ENCODE peak calls at places on chromosome 14, in six cellular contexts. L, E, N, T, U and O are unnamed samples.

GRCh38 chr14:53956427-53957201 is at the start of gene BMP4:
- DNase-seq in L (peak; percentile 92), E (peak; percentile 89), N (peak; percentile 51), T (peak; percentile 76), U (peak; percentile 70), O (peak; percentile 89)

GRCh38 chr14:41377926-41378325 is 228.8 kb upstream of the LRFN5 start:
- DNase-seq in L (no peak), E (no peak), N (no peak), T (no peak), U (no peak), O (no peak)

GRCh38 chr14:92649934-92650545 is 98.4 kb downstream of the LGMN start:
- DNase-seq in L (peak; percentile 51), E (peak; percentile 73), N (peak; percentile 25), T (peak; percentile 57), U (peak; percentile 77), O (peak; percentile 91)

GRCh38 chr14:53152909-53153701 is at the start of gene DDHD1:
- DNase-seq in L (peak; percentile 70), E (peak; percentile 78), N (peak; percentile 85), T (peak; percentile 76), U (peak; percentile 60), O (peak; percentile 51)

GRCh38 chr14:26702721-26703250 is 105.0 kb upstream of the NOVA1 start:
- DNase-seq in L (no peak), E (no peak), N (no peak), T (no peak), U (no peak), O (no peak)

GRCh38 chr14:36746907-36747306 is 85.2 kb downstream of the PAX9 start:
- DNase-seq in L (no peak), E (no peak), N (no peak), T (no peak), U (no peak), O (no peak)

GRCh38 chr14:24857277-24857676 is 192.7 kb downstream of the STXBP6 start:
- DNase-seq in L (no peak), E (no peak), N (no peak), T (no peak), U (no peak), O (no peak)

GRCh38 chr14:106807493-106807892 is 1281.1 kb downstream of the TMEM121 start:
- DNase-seq in L (no peak), E (no peak), N (no peak), T (no peak), U (no peak), O (no peak)

GRCh38 chr14:54787263-54787662 is 115.4 kb downstream of the GCH1 start:
- DNase-seq in L (no peak), E (no peak), N (no peak), T (no peak), U (no peak), O (no peak)

GRCh38 chr14:69268223-69268622 is 8.3 kb downstream of the GALNT16 start:
- DNase-seq in L (no peak), E (no peak), N (no peak), T (no peak), U (no peak), O (no peak)

GRCh38 chr14:55913324-55914035 is 204.7 kb upstream of the PELI2 start:
- DNase-seq in L (peak; percentile 15), E (no peak), N (no peak), T (no peak), U (no peak), O (no peak)

GRCh38 chr14:91417983-91418386 is 365 bp upstream of the CCDC88C start:
- DNase-seq in L (no peak), E (no peak), N (peak; percentile 68), T (peak; percentile 61), U (no peak), O (no peak)

GRCh38 chr14:75531256-75531655 is 9.0 kb downstream of the BATF start:
- DNase-seq in L (no peak), E (no peak), N (no peak), T (no peak), U (no peak), O (no peak)

GRCh38 chr14:56488306-56488705 is 91.3 kb upstream of the TMEM260 start:
- DNase-seq in L (no peak), E (no peak), N (no peak), T (no peak), U (no peak), O (no peak)

GRCh38 chr14:88590173-88590572 is 27.3 kb downstream of the ZC3H14 start:
- DNase-seq in L (no peak), E (no peak), N (no peak), T (no peak), U (no peak), O (no peak)

GRCh38 chr14:54424479-54424901 is 16.7 kb downstream of the CNIH1 start:
- DNase-seq in L (no peak), E (no peak), N (no peak), T (no peak), U (no peak), O (no peak)

GRCh38 chr14:29802211-29802610 is 125.4 kb downstream of the PRKD1 start:
- DNase-seq in L (no peak), E (no peak), N (no peak), T (no peak), U (no peak), O (no peak)

GRCh38 chr14:29798776-29799175 is 128.9 kb downstream of the PRKD1 start:
- DNase-seq in L (no peak), E (no peak), N (no peak), T (no peak), U (no peak), O (no peak)

GRCh38 chr14:29799718-29800117 is 127.9 kb downstream of the PRKD1 start:
- DNase-seq in L (no peak), E (no peak), N (no peak), T (no peak), U (no peak), O (no peak)

GRCh38 chr14:29803045-29803444 is 124.6 kb downstream of the PRKD1 start:
- DNase-seq in L (no peak), E (no peak), N (no peak), T (no peak), U (no peak), O (no peak)

GRCh38 chr14:29800961-29801360 is 126.7 kb downstream of the PRKD1 start:
- DNase-seq in L (no peak), E (no peak), N (no peak), T (no peak), U (no peak), O (no peak)
- TF ChIP-seq CTCF in L (no peak), E (no peak), N (no peak), T (no peak), U (no peak), O (no peak)

GRCh38 chr14:32574269-32574668 is 245.2 kb downstream of the AKAP6 start:
- DNase-seq in L (no peak), E (no peak), N (no peak), T (no peak), U (no peak), O (no peak)
- TF ChIP-seq POLR2A in L (no peak), E (no peak), N (no peak), T (no peak), U (no peak), O (no peak)

DNA sequence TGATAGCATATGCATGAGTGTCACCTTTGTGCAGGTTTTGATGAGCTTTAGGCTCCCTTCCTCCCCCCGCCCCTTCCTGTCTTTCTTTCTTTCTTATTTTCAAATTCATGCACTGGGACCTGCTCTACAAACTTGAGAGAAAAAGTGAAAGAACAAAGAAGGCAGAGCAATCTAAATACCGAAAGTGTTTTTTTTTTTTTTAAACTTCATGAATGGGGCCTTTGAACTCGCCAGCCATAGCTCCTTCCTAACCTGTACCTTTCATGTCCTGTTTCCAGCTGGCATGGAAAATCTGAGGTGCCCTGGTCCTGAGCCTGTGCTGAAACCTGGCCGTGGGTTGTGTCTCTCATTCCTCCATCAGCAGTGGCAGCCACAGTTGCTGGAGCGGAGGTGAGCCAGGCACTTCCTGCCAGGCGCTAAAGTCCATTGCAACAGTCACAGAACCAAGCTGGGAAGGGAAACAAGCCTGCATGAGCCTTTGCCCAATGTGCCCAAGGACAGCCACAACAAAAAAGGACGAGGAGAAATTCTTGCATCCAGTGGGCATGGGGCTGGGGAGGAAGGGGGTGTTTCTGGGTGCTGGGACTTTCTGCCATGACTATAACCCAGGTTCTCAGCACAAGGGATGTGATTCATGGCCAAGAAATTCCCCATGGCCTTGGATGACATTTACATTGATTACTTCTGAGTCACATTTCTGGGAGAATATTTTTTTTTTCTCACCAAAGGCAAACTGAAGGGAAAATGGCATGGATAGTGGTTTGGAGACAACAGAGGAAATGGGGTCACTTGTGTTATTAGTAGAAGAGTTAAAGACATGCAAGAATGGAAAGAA is 102.7 kb downstream of the TMEM30B start:
- DNase-seq in L (no peak), E (no peak), N (no peak), T (no peak), U (no peak), O (no peak)
- H3K4me3 ChIP-seq in L (no peak overlapping the region), E (no peak overlapping the region), N (no peak overlapping the region), T (no peak overlapping the region), U (no peak overlapping the region), O (no peak overlapping the region)

DNA sequence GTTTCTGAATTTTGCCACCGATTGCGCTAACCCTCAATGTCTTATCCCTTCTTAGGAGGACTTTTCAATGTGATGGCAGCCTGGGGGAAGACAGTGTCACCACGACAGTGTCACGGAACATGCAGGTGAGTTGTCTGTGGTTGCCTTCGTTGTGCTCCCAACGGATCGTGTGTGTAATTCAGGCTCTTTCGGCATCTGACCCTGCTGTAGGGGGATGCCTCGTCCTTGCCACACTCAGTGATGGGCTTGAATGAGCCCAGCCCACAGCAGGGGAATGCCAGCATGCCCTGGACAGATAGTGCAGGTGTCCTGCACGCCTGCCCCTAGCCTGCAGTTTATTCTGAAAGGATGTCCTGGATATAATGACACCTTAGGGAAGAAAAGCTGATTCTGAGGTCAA is 123.8 kb upstream of the RTL1 start:
- DNase-seq in L (no peak), E (no peak), N (no peak), T (no peak), U (no peak), O (peak; percentile 53)
- TF ChIP-seq CTCF in L (no peak), E (no peak), N (no peak), T (no peak), U (no peak), O (no peak)